ENCODE peak calls at places on chromosomes 12 and 14, in nine cellular contexts. F is A172; I is effector CD4-positive, alpha-beta T cell; L is foreskin fibroblast; E is mesendoderm; A is choroid plexus epithelial cell; X is endodermal cell; B is AG20443; U is AG10803. R is an unnamed sample.

GRCh38 chr12:93502802-93503623 is 35.7 kb downstream of the MRPL42 start:
- DNase-seq in F (peak), I (peak), L (peak), E (peak), A (peak), X (peak), B (peak), U (peak), R (no peak)

GRCh38 chr12:56142184-56142784 is 10.1 kb upstream of the MYL6B start:
- DNase-seq in F (no peak), I (no peak), L (no peak), E (no peak), A (no peak), X (no peak), B (no peak), U (no peak), R (no peak)

GRCh38 chr12:49200882-49201594 is 12.2 kb upstream of the TUBA1A start:
- DNase-seq in F (peak), I (no peak), L (peak), E (peak), A (peak), X (peak), B (peak), U (peak), R (no peak)

GRCh38 chr12:105018761-105019160 is 32.6 kb downstream of the NOPCHAP1 start:
- DNase-seq in F (no peak), I (no peak), L (no peak), E (no peak), A (no peak), X (no peak), B (no peak), U (no peak), R (no peak)

GRCh38 chr14:53093206-53093605 is 59.9 kb downstream of the DDHD1 start:
- DNase-seq in F (no peak), I (no peak), L (peak), E (no peak), A (peak), X (no peak), B (peak), U (peak), R (no peak)

GRCh38 chr14:51328089-51328941 is 88.3 kb downstream of the TMX1 start:
- DNase-seq in F (peak), I (no peak), L (peak), E (peak), A (peak), X (peak), B (peak), U (peak), R (peak)

GRCh38 chr12:109523071-109523470 is 45.6 kb downstream of the UBE3B start:
- DNase-seq in F (no peak), I (no peak), L (no peak), E (no peak), A (no peak), X (peak), B (no peak), U (no peak), R (no peak)

GRCh38 chr14:65478596-65478995 is 66.1 kb downstream of the FUT8 start:
- DNase-seq in F (peak), I (no peak), L (peak), E (no peak), A (peak), X (no peak), B (peak), U (peak), R (no peak)

R was measured in hepatic stellate cell.